ENCODE peak calls at places on chromosomes 13 and 19, in eight cellular contexts. Z is NCI-H345; Y is GM04504; K is activated CD4-positive, alpha-beta T cell treated with anti-CD3 and anti-CD28 coated beads for 1 hour; U is lower leg skin; W is ascending aorta; V is DMS153; N is activated naive CD4-positive, alpha-beta T cell treated with anti-CD3 and anti-CD28 coated beads for 36 hours. E is an unnamed sample.
A peak's percentile ranks its signal among the peaks of the same experiment; 100 is the strongest.

GRCh38 chr19:15115080-15115479 is 7.9 kb downstream of the SYDE1 start:
- DNase-seq in Z (no peak), Y (no peak), K (no peak), U (no peak), W (no peak), V (no peak), N (no peak), E (no peak)

GRCh38 chr19:10318807-10319426 is 3.1 kb upstream of the FDX2 start:
- DNase-seq in Z (no peak), Y (no peak), K (no peak), U (no peak), W (no peak), V (no peak), N (no peak), E (no peak)

GRCh38 chr19:23118400-23118799 is 1.6 kb downstream of the ZNF730 start:
- DNase-seq in Z (no peak), Y (no peak), K (no peak), U (no peak), W (no peak), V (no peak), N (no peak), E (no peak)

GRCh38 chr19:29724741-29725140 is 9.7 kb upstream of the C19orf12 start:
- DNase-seq in Z (no peak), Y (no peak), K (no peak), U (no peak), W (no peak), V (no peak), N (no peak), E (no peak)

GRCh38 chr19:38730470-38730730 is 13.9 kb downstream of the CAPN12 start:
- DNase-seq in Z (no peak), Y (no peak), K (no peak), U (no peak), W (no peak), V (no peak), N (no peak), E (no peak)

GRCh38 chr19:42436006-42436405 is 6.7 kb downstream of the CXCL17 start:
- DNase-seq in Z (no peak), Y (no peak), K (no peak), U (no peak), W (no peak), V (no peak), N (no peak), E (no peak)

GRCh38 chr19:10625003-10625761 is at the start of gene SLC44A2:
- DNase-seq in Z (peak; percentile 77), Y (peak; percentile 35), K (no peak), U (peak; percentile 94), W (no peak), V (peak; percentile 58), N (no peak), E (peak; percentile 83)

GRCh38 chr19:48418317-48419064 is 25.0 kb downstream of the GRIN2D start:
- DNase-seq in Z (no peak), Y (no peak), K (no peak), U (no peak), W (no peak), V (no peak), N (no peak), E (no peak)

GRCh38 chr13:53150568-53150967 is 122.0 kb downstream of the OLFM4 start:
- DNase-seq in Z (no peak), Y (no peak), K (no peak), U (no peak), W (no peak), V (no peak), N (no peak), E (no peak)

GRCh38 chr19:45842198-45842597 is 20.7 kb downstream of the SYMPK start:
- DNase-seq in Z (no peak), Y (no peak), K (no peak), U (no peak), W (no peak), V (no peak), N (no peak), E (no peak)

GRCh38 chr13:104953588-104953987 is 1581.9 kb downstream of the EFNB2 start:
- DNase-seq in Z (no peak), Y (no peak), K (no peak), U (no peak), W (no peak), V (no peak), N (no peak), E (no peak)

GRCh38 chr19:37914908-37915307 is 7.9 kb downstream of the SIPA1L3 start:
- DNase-seq in Z (no peak), Y (no peak), K (no peak), U (no peak), W (no peak), V (peak; percentile 74), N (no peak), E (peak; percentile 6)

GRCh38 chr19:45638930-45639729 is at the start of gene EML2:
- DNase-seq in Z (peak; percentile 47), Y (no peak), K (peak; percentile 38), U (peak; percentile 91), W (no peak), V (no peak), N (peak; percentile 67), E (peak; percentile 21)

GRCh38 chr19:17721821-17722220 is 2.5 kb downstream of the MAP1S start:
- DNase-seq in Z (no peak), Y (no peak), K (no peak), U (no peak), W (peak; percentile 25), V (no peak), N (no peak), E (no peak)

GRCh38 chr19:40284501-40285352 is at the start of gene AKT2:
- DNase-seq in Z (peak; percentile 93), Y (no peak), K (peak; percentile 57), U (no peak), W (no peak), V (no peak), N (peak; percentile 88), E (no peak)

GRCh38 chr19:47105874-47106273 is 7.7 kb downstream of the ZC3H4 start:
- DNase-seq in Z (no peak), Y (no peak), K (no peak), U (no peak), W (no peak), V (no peak), N (no peak), E (no peak)

GRCh38 chr13:48973845-48974431 is 1.8 kb upstream of the FNDC3A start:
- DNase-seq in Z (no peak), Y (no peak), K (no peak), U (no peak), W (no peak), V (no peak), N (no peak), E (no peak)

GRCh38 chr13:98473135-98473791 is 103.6 kb downstream of the STK24 start:
- DNase-seq in Z (no peak), Y (no peak), K (no peak), U (no peak), W (no peak), V (no peak), N (no peak), E (no peak)

GRCh38 chr19:45782820-45783785 is 813 bp upstream of the DMPK start:
- DNase-seq in Z (no peak), Y (peak; percentile 66), K (no peak), U (no peak), W (no peak), V (no peak), N (no peak), E (no peak)

GRCh38 chr13:45623516-45624090 is 8.1 kb upstream of the ERICH6B start:
- DNase-seq in Z (no peak), Y (no peak), K (no peak), U (no peak), W (no peak), V (no peak), N (no peak), E (no peak)

GRCh38 chr19:56942749-56943148 is 102.2 kb upstream of the PEG3 start:
- DNase-seq in Z (no peak), Y (no peak), K (no peak), U (peak; percentile 87), W (no peak), V (no peak), N (no peak), E (no peak)

GRCh38 chr19:19691683-19692082 is 23.0 kb downstream of the ZNF101 start:
- DNase-seq in Z (no peak), Y (no peak), K (no peak), U (no peak), W (no peak), V (no peak), N (no peak), E (no peak)

GRCh38 chr19:14081797-14082674 is 3.5 kb downstream of the C19orf67 start:
- DNase-seq in Z (peak; percentile 8), Y (no peak), K (no peak), U (no peak), W (no peak), V (no peak), N (peak; percentile 68), E (no peak)

GRCh38 chr19:56622374-56622773 is 20.6 kb upstream of the SMIM17 start:
- DNase-seq in Z (no peak), Y (no peak), K (no peak), U (no peak), W (no peak), V (no peak), N (no peak), E (no peak)

GRCh38 chr13:65095697-65096096 is 2134.4 kb downstream of the PCDH9 start:
- DNase-seq in Z (no peak), Y (no peak), K (no peak), U (no peak), W (no peak), V (no peak), N (no peak), E (no peak)

GRCh38 chr13:79385694-79386093 is 20.4 kb downstream of the RBM26 start:
- DNase-seq in Z (no peak), Y (no peak), K (no peak), U (no peak), W (no peak), V (no peak), N (peak; percentile 40), E (no peak)

GRCh38 chr19:1093330-1093729 is 1.8 kb downstream of the POLR2E start:
- DNase-seq in Z (no peak), Y (no peak), K (no peak), U (no peak), W (no peak), V (no peak), N (no peak), E (no peak)

GRCh38 chr19:11269408-11269807 is 7.1 kb upstream of the DOCK6 start:
- DNase-seq in Z (no peak), Y (no peak), K (no peak), U (no peak), W (no peak), V (no peak), N (no peak), E (no peak)

E was measured in NCI-H774.